ENCODE peak calls at places on chromosome 10, in seven cellular contexts. H is H9, J is IMR-90, I is mesenchymal stem cell, K is mesendoderm, A is H1, Q is trophoblast cell. C is an unnamed sample.

GRCh38 chr10:86918022-86918471 is 39.4 kb downstream of the MMRN2 start:
- DNase-seq in J (peak; percentile 77), Q (no peak), A (no peak), I (peak; percentile 65), H (no peak), K (peak; percentile 53), C (no peak)

GRCh38 chr10:102435098-102435497 is 2.7 kb upstream of the CUEDC2 start:
- DNase-seq in I (no peak), A (no peak), H (no peak), Q (no peak), K (no peak), J (no peak), C (no peak)

GRCh38 chr10:69311309-69311708 is 33.0 kb downstream of the HK1 start:
- DNase-seq in K (peak; percentile 77), A (no peak), Q (no peak), I (no peak), H (no peak), J (no peak), C (no peak)

GRCh38 chr10:24349379-24350110 is 140.6 kb downstream of the KIAA1217 start:
- DNase-seq in H (no peak), Q (peak; percentile 36), K (no peak), I (no peak), A (no peak), J (peak; percentile 85), C (no peak)

GRCh38 chr10:119335671-119336353 is 128.4 kb downstream of the GRK5 start:
- DNase-seq in I (peak; percentile 97), A (no peak), Q (no peak), H (no peak), J (peak; percentile 78), K (peak; percentile 40), C (no peak)

GRCh38 chr10:60367431-60367830 is 22.2 kb downstream of the ANK3 start:
- DNase-seq in I (no peak), Q (no peak), A (no peak), K (peak; percentile 40), J (no peak), H (no peak), C (no peak)

GRCh38 chr10:97919012-97919411 is 69.4 kb downstream of the GOLGA7B start:
- DNase-seq in K (no peak), J (no peak), I (no peak), A (no peak), H (no peak), Q (no peak), C (no peak)

GRCh38 chr10:127989481-127989964 is 82.6 kb downstream of the PTPRE start:
- DNase-seq in I (peak; percentile 37), K (no peak), A (no peak), H (no peak), J (no peak), Q (peak; percentile 17), C (no peak)

GRCh38 chr10:36717118-36717517 is 408.3 kb upstream of the ANKRD30A start:
- DNase-seq in J (peak; percentile 23), A (no peak), I (no peak), K (no peak), H (no peak), Q (no peak), C (no peak)

GRCh38 chr10:43255644-43256431 is 11.0 kb downstream of the RASGEF1A start:
- DNase-seq in Q (peak; percentile 21), J (no peak), I (peak; percentile 2), H (peak; percentile 75), K (peak; percentile 52), A (no peak), C (no peak)

GRCh38 chr10:126349096-126349495 is 39.2 kb downstream of the ADAM12 start:
- DNase-seq in J (no peak), I (no peak), Q (no peak), H (no peak), A (no peak), K (no peak), C (no peak)

GRCh38 chr10:132387723-132388210 is 9.2 kb upstream of the PWWP2B start:
- DNase-seq in K (peak; percentile 72), Q (peak; percentile 76), J (peak; percentile 36), H (peak; percentile 82), A (no peak), I (peak; percentile 84), C (peak; percentile 77)

GRCh38 chr10:113854019-113854756 is at the start of the genes DCLRE1A and NHLRC2:
- DNase-seq in I (peak; percentile 89), H (peak; percentile 74), K (peak; percentile 90), J (peak; percentile 75), Q (peak; percentile 82), A (peak; percentile 21), C (peak; percentile 83)

GRCh38 chr10:63542835-63543575 is 21.8 kb downstream of the REEP3 start:
- DNase-seq in Q (peak; percentile 16), K (no peak), A (no peak), J (peak; percentile 35), H (no peak), I (peak; percentile 38), C (no peak)

GRCh38 chr10:96275685-96276418 is 4.5 kb upstream of the BLNK start:
- DNase-seq in J (no peak), Q (no peak), I (no peak), A (no peak), H (no peak), K (no peak), C (no peak)

DNA sequence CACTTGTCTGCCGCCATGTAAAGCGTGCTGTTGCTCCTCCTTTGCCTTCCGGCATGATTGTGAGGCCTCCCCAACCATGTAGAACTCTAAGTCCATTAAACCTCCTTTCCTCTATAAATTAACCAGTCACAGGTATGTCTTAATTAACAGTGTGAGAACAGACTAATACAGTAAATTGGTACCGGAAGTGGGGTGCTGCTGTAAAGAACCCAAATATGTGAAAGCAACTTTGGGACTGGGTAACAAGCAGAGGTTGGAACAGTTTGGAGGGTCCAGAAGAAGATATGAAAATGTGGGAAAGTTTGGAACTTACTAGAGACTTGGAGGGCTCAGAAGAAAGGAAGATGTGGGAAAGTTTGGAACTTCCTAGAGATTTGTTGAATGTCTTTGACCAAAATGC is 106.8 kb upstream of the DIP2C start:
- DNase-seq in Q (no peak), J (no peak), H (no peak), K (no peak), A (no peak), I (no peak), C (no peak)
- H3K4ac ChIP-seq in Q (no peak overlapping the region), J (no peak overlapping the region), H (no peak overlapping the region), K (no peak overlapping the region), A (no peak overlapping the region), I (no peak overlapping the region), C (no peak overlapping the region)

GRCh38 chr10:70317943-70318318 is 34.1 kb upstream of the NPFFR1 start:
- DNase-seq in A (no peak), I (no peak), H (no peak), K (no peak), Q (no peak), J (no peak), C (no peak)
- H4K8ac ChIP-seq in A (peak overlapping the region; percentile 57), I (no peak overlapping the region), H (no peak overlapping the region), K (no peak overlapping the region), Q (no peak overlapping the region), J (no peak overlapping the region), C (no peak overlapping the region)

GRCh38 chr10:32957341-32958084 is 517 bp downstream of the ITGB1 start:
- DNase-seq in Q (peak; percentile 64), I (no peak), K (peak; percentile 64), J (no peak), H (peak; percentile 66), A (no peak), C (peak; percentile 45)

GRCh38 chr10:32955299-32955772 is 2.7 kb downstream of the ITGB1 start:
- DNase-seq in I (no peak), J (no peak), H (no peak), A (no peak), Q (no peak), K (no peak), C (no peak)

GRCh38 chr10:32958085-32958991 is at the start of gene ITGB1:
- DNase-seq in I (peak; percentile 97), Q (peak; percentile 97), A (peak; percentile 87), J (peak; percentile 95), K (peak; percentile 98), H (peak; percentile 97), C (peak; percentile 95)

GRCh38 chr10:32955790-32956189 is 2.2 kb downstream of the ITGB1 start:
- DNase-seq in A (no peak), H (no peak), K (no peak), Q (no peak), J (no peak), I (no peak), C (no peak)

GRCh38 chr10:32956365-32957197 is 1.4 kb downstream of the ITGB1 start:
- DNase-seq in H (no peak), J (no peak), Q (no peak), I (no peak), A (no peak), K (no peak), C (no peak)
- H3K4ac ChIP-seq in H (no peak overlapping the region), J (peak overlapping the region; percentile 85), Q (peak overlapping the region; percentile 99), I (no peak overlapping the region), A (no peak overlapping the region), K (no peak overlapping the region), C (no peak overlapping the region)

GRCh38 chr10:82768040-82768439 is 893.0 kb downstream of the NRG3 start:
- DNase-seq in J (no peak), H (no peak), Q (no peak), K (no peak), A (no peak), I (no peak), C (no peak)
- H4K8ac ChIP-seq in J (no peak overlapping the region), H (no peak overlapping the region), Q (no peak overlapping the region), K (no peak overlapping the region), A (no peak overlapping the region), I (no peak overlapping the region), C (no peak overlapping the region)